ENCODE peak calls at places on chromosomes 7 and 10, in six cellular contexts. One of them, this sample, is unnamed.
A peak's percentile ranks its signal among the peaks of the same experiment; 100 is the strongest.

GRCh38 chr10:55002420-55002819 is 201.4 kb upstream of the PCDH15 start:
- DNase-seq in brain pericyte: no peak
- DNase-seq in DMS53: no peak
- DNase-seq in WERI-Rb-1: no peak
- DNase-seq in activated CD4-positive, alpha-beta T cell treated with anti-CD3 and anti-CD28 coated beads for 24 hours: no peak
- DNase-seq in head of caudate nucleus: no peak
- DNase-seq in this sample: peak; percentile 24

GRCh38 chr7:26574476-26574875 is 282.8 kb downstream of the SNX10 start:
- DNase-seq in head of caudate nucleus: peak; percentile 23
- DNase-seq in activated CD4-positive, alpha-beta T cell treated with anti-CD3 and anti-CD28 coated beads for 24 hours: no peak
- DNase-seq in brain pericyte: no peak
- DNase-seq in DMS53: no peak
- DNase-seq in WERI-Rb-1: no peak
- DNase-seq in this sample: no peak

GRCh38 chr7:128103498-128104108 is 72.4 kb upstream of the LRRC4 start:
- DNase-seq in head of caudate nucleus: peak; percentile 26
- DNase-seq in activated CD4-positive, alpha-beta T cell treated with anti-CD3 and anti-CD28 coated beads for 24 hours: no peak
- DNase-seq in brain pericyte: no peak
- DNase-seq in DMS53: peak; percentile 81
- DNase-seq in WERI-Rb-1: no peak
- DNase-seq in this sample: no peak

GRCh38 chr7:50497968-50498367 is 47.8 kb upstream of the FIGNL1 start:
- DNase-seq in brain pericyte: no peak
- DNase-seq in activated CD4-positive, alpha-beta T cell treated with anti-CD3 and anti-CD28 coated beads for 24 hours: no peak
- DNase-seq in head of caudate nucleus: no peak
- DNase-seq in WERI-Rb-1: no peak
- DNase-seq in DMS53: no peak
- DNase-seq in this sample: no peak

GRCh38 chr10:126256864-126257263 is 131.4 kb downstream of the ADAM12 start:
- DNase-seq in head of caudate nucleus: no peak
- DNase-seq in WERI-Rb-1: peak; percentile 54
- DNase-seq in brain pericyte: no peak
- DNase-seq in DMS53: no peak
- DNase-seq in activated CD4-positive, alpha-beta T cell treated with anti-CD3 and anti-CD28 coated beads for 24 hours: no peak
- DNase-seq in this sample: no peak

GRCh38 chr7:2723138-2723850 is 35.3 kb downstream of the AMZ1 start:
- DNase-seq in brain pericyte: no peak
- DNase-seq in head of caudate nucleus: peak; percentile 78
- DNase-seq in activated CD4-positive, alpha-beta T cell treated with anti-CD3 and anti-CD28 coated beads for 24 hours: no peak
- DNase-seq in DMS53: no peak
- DNase-seq in WERI-Rb-1: no peak
- DNase-seq in this sample: no peak

GRCh38 chr10:126387041-126387908 is 1.0 kb downstream of the ADAM12 start:
- DNase-seq in head of caudate nucleus: peak; percentile 88
- DNase-seq in DMS53: peak; percentile 84
- DNase-seq in brain pericyte: no peak
- DNase-seq in WERI-Rb-1: peak; percentile 69
- DNase-seq in activated CD4-positive, alpha-beta T cell treated with anti-CD3 and anti-CD28 coated beads for 24 hours: no peak
- DNase-seq in this sample: peak; percentile 64

GRCh38 chr7:25196132-25196896 is 32.0 kb downstream of the NPVF start:
- DNase-seq in head of caudate nucleus: no peak
- DNase-seq in DMS53: no peak
- DNase-seq in brain pericyte: no peak
- DNase-seq in WERI-Rb-1: no peak
- DNase-seq in activated CD4-positive, alpha-beta T cell treated with anti-CD3 and anti-CD28 coated beads for 24 hours: no peak
- DNase-seq in this sample: no peak

GRCh38 chr10:5655003-5655600 is 11.3 kb downstream of the ASB13 start:
- DNase-seq in brain pericyte: no peak
- DNase-seq in head of caudate nucleus: no peak
- DNase-seq in WERI-Rb-1: no peak
- DNase-seq in activated CD4-positive, alpha-beta T cell treated with anti-CD3 and anti-CD28 coated beads for 24 hours: no peak
- DNase-seq in DMS53: no peak
- DNase-seq in this sample: no peak

GRCh38 chr7:377069-378040 is 87.4 kb downstream of the FOXL3 start:
- DNase-seq in activated CD4-positive, alpha-beta T cell treated with anti-CD3 and anti-CD28 coated beads for 24 hours: no peak
- DNase-seq in WERI-Rb-1: peak; percentile 66
- DNase-seq in DMS53: no peak
- DNase-seq in brain pericyte: no peak
- DNase-seq in head of caudate nucleus: no peak
- DNase-seq in this sample: no peak

GRCh38 chr7:151087247-151088018 is 1.2 kb downstream of the AGAP3 start:
- DNase-seq in brain pericyte: no peak
- DNase-seq in WERI-Rb-1: peak; percentile 74
- DNase-seq in activated CD4-positive, alpha-beta T cell treated with anti-CD3 and anti-CD28 coated beads for 24 hours: no peak
- DNase-seq in DMS53: peak; percentile 88
- DNase-seq in head of caudate nucleus: peak; percentile 80
- DNase-seq in this sample: peak; percentile 69

This sample was measured in globus pallidus.